ENCODE peak calls at places on chromosomes 11 and 22, in six cellular contexts. H, X, Y, E, W and N are unnamed samples.
A peak's percentile ranks its signal among the peaks of the same experiment; 100 is the strongest.

GRCh38 chr11:10407055-10407454 is 48.0 kb upstream of the AMPD3 start:
- DNase-seq in H (peak; percentile 63), X (no peak), Y (no peak), E (no peak), W (no peak), N (no peak)

GRCh38 chr11:46345881-46346484 is 1.3 kb upstream of the DGKZ start:
- DNase-seq in H (no peak), X (no peak), Y (no peak), E (no peak), W (no peak), N (peak; percentile 64)

GRCh38 chr22:40273319-40273718 is 73.0 kb upstream of the ADSL start:
- DNase-seq in H (no peak), X (no peak), Y (no peak), E (no peak), W (no peak), N (no peak)

GRCh38 chr11:96459751-96460150 is 69.9 kb downstream of the JRKL start:
- DNase-seq in H (no peak), X (no peak), Y (no peak), E (no peak), W (no peak), N (no peak)

GRCh38 chr22:37021710-37022482 is 2.4 kb downstream of the MPST start:
- DNase-seq in H (peak; percentile 34), X (peak; percentile 58), Y (no peak), E (peak; percentile 36), W (no peak), N (no peak)

GRCh38 chr11:67311051-67311555 is 7.8 kb downstream of the SSH3 start:
- DNase-seq in H (no peak), X (no peak), Y (no peak), E (no peak), W (no peak), N (no peak)

GRCh38 chr22:41106122-41106968 is 14.0 kb downstream of the EP300 start:
- DNase-seq in H (peak; percentile 33), X (peak; percentile 69), Y (peak; percentile 42), E (no peak), W (no peak), N (no peak)

GRCh38 chr11:77082838-77083552 is 16.2 kb downstream of the CAPN5 start:
- DNase-seq in H (peak; percentile 38), X (peak; percentile 82), Y (peak; percentile 51), E (no peak), W (peak; percentile 54), N (peak; percentile 49)

GRCh38 chr11:313787-314547 is at the start of gene IFITM1:
- DNase-seq in H (peak; percentile 84), X (peak; percentile 91), Y (peak; percentile 73), E (peak; percentile 40), W (peak; percentile 22), N (peak; percentile 85)

GRCh38 chr11:116829525-116830183 is at the start of gene APOC3:
- DNase-seq in H (peak; percentile 37), X (peak; percentile 67), Y (peak; percentile 52), E (no peak), W (no peak), N (no peak)

DNA sequence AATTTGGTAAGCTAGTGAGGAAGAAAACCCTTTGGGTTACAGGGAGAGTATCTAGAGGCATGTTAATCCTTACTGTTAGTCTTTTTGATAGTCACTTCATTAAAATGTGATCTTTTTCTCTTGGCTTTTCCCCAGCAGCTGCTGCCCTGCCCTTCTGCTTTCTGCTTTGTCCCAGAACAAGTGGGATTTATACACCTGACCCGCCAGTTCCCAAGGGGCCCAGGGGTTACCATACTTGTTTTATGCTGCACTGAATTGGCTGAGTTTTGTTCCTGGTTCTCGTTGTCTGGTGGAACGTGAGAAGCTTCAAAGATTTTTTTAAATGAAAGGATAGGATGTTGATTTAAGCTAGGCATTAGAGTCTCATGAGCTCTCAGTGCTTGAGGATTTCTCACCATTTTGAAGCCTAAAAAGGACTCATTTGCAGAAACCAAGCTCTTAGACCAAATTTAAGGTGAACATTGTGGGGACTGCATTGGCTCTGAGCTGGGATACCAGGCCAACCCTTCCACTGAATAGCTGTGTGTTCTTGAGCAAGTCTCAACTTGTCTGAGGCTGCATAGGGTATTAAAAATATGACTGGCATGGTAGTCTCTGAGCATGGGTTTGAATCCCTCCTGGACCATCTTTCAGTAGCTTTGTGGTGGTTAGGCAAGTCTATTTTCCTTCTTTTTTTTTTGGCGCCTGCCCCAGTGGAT is 6.6 kb downstream of the LIMK2 start:
- DNase-seq in H (no peak), X (no peak), Y (no peak), E (no peak), W (no peak), N (no peak)
- H3K27ac ChIP-seq in H (no peak overlapping the region), X (no peak overlapping the region), Y (no peak overlapping the region), E (no peak overlapping the region), W (peak overlapping the region; percentile 75), N (no peak overlapping the region)

GRCh38 chr11:13333456-13333957 is 55.9 kb downstream of the BMAL1 start:
- DNase-seq in H (no peak), X (no peak), Y (no peak), E (no peak), W (no peak), N (peak; percentile 18)

GRCh38 chr11:13328276-13328675 is 50.7 kb downstream of the BMAL1 start:
- DNase-seq in H (no peak), X (no peak), Y (no peak), E (no peak), W (no peak), N (no peak)

GRCh38 chr11:13332124-13332523 is 54.5 kb downstream of the BMAL1 start:
- DNase-seq in H (no peak), X (no peak), Y (no peak), E (no peak), W (no peak), N (no peak)

GRCh38 chr11:13327421-13327820 is 49.8 kb downstream of the BMAL1 start:
- DNase-seq in H (no peak), X (no peak), Y (no peak), E (no peak), W (no peak), N (no peak)

DNA sequence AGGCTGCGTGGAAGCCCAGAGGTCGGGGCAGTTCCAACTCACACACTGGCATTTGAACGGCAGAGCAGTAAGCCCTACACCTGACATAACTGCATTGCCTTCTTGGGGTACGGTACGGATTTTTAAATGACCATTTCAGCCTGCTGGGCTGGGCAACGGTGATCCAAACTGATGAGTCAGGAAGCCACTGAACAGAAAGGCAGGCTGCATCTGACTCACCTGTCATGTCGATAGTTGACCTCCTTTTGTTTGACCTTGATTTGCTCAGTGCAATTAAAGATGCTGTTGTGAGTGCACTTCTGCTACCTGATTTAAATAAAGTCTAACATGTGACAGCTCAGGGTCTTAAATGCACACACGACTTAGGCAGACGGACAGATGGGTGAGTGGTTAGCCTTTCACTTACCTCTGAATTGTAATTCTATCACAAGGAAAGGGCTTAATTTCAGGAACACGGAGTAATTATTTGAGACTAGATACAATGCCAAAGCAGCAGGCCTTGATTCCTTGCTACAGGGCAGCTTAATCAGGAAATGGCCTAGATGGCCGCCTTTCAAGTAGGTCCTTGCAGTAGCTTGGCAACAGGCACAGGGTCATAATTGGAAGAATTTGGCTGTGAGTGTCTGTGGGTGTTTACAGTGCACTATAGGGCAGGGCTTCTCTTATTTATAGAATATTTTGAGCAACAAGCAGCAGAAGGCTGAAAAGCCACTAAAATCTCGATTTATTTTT is 52.2 kb downstream of the BMAL1 start:
- DNase-seq in H (peak; percentile 41), X (no peak), Y (no peak), E (no peak), W (no peak), N (no peak)
- H3K27ac ChIP-seq in H (no peak overlapping the region), X (no peak overlapping the region), Y (no peak overlapping the region), E (no peak overlapping the region), W (no peak overlapping the region), N (no peak overlapping the region)

DNA sequence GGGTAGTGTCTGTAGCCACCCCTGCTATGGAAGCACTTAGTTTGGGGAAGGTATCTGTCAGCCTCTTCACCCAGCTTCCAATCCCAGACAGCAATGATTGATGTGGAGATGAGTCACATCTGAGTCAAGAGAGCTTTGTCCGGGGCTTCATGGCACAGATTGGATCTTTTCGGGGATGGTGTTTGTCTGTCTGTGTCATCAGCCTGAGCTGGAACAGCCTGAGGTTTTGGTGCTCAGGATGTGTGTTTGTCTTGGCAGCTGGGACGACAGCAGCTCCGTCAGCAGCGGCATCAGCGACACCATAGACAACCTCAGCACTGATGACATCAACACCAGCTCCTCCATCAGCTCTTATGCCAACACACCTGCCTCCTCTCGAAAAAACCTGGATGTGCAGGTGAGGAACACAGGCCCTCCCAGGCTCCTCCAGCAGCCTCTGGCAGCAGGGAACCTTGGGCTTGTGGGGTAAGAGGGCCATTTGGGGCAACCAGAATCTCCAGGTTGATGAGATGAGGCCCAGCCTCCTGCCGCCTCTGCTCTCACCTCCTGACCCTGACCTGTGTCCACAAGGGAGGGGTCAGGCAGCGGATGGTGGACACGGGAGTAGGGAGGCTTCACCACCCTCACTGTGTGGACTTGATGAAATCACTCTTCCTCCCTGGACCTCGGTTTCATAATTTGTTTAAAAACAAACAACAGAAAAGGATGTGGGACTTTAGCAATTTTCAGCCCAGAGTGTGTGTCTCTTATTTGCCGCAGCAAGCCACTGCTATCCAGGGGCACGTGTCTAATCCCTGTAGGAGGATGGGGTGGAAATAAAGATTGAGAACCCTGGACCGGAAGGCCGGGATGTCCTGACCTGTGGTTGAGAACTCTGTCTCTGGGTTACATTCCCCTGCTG is 124.3 kb downstream of the DBX1 start:
- DNase-seq in H (peak; percentile 99), X (peak; percentile 66), Y (no peak), E (no peak), W (no peak), N (no peak)
- H3K27ac ChIP-seq in H (no peak overlapping the region), X (peak overlapping the region; percentile 65), Y (no peak overlapping the region), E (no peak overlapping the region), W (no peak overlapping the region), N (no peak overlapping the region)

DNA sequence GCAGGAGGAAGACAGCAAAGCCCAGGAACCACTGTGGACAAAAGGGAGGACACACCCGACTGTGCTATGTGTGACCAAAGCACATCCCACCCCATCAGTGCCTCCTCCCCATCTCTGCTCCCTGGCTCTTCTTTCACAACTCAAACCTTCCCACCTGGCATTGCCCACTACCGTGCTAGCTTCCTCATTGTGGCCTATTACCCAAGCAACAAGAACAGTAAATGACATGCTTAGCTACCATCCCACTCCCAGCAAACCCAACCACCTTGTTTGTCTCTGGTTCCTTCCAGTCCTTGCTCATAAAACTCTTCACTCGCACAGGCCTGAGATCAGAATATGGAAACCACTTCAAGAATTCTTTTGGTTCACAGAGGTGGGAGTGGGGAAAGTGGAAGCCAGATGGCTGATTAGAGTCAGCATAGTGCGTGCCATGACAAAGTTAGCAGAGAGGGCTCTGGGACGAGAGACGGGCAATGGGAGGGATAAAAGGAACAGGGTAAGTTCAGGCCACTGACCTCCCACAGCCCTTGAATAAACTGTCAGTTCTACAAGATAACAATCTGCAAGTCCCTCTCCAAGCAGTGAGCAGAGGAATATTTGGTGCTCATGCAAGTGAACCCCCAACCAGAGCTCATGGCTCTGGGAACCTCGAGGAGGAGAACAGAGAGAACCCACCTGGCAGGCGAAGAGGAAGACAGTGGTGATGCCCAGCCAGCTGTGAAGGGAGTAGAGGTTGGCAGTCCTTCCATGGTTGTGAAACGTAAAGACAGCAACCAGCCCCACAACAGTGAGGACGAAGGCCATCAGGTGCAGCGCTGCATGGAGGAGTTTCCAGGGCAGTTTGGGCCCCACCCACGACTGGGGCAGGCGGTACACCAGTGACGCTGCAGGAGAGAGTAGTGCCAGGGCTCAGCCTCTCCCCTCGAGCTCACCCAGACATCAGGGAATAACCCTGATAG is 8.3 kb downstream of the CYB561A3 start:
- DNase-seq in H (no peak), X (no peak), Y (no peak), E (no peak), W (no peak), N (no peak)
- H3K27ac ChIP-seq in H (no peak overlapping the region), X (no peak overlapping the region), Y (no peak overlapping the region), E (no peak overlapping the region), W (no peak overlapping the region), N (no peak overlapping the region)

GRCh38 chr11:119029069-119029339 is 1.7 kb downstream of the SLC37A4 start:
- DNase-seq in H (no peak), X (no peak), Y (no peak), E (no peak), W (no peak), N (no peak)
- H3K27ac ChIP-seq in H (no peak overlapping the region), X (no peak overlapping the region), Y (peak overlapping the region; percentile 68), E (peak overlapping the region; percentile 27), W (no peak overlapping the region), N (peak overlapping the region; percentile 76)

GRCh38 chr11:12679471-12679870 is 5.2 kb downstream of the TEAD1 start:
- DNase-seq in H (no peak), X (no peak), Y (no peak), E (no peak), W (no peak), N (no peak)
- H3K27ac ChIP-seq in H (no peak overlapping the region), X (no peak overlapping the region), Y (no peak overlapping the region), E (no peak overlapping the region), W (no peak overlapping the region), N (no peak overlapping the region)